ENCODE peak calls at places on chromosomes 11 and 22, in six cellular contexts. P, E, M, R, L and Q are unnamed samples.

GRCh38 chr22:40055143-40055926 is 60.6 kb downstream of the FAM83F start:
- DNase-seq in P (no peak), E (no peak), M (no peak), R (no peak), L (no peak), Q (no peak)

GRCh38 chr11:57071829-57072228 is 83.1 kb downstream of the OR5AK2 start:
- DNase-seq in P (no peak), E (no peak), M (no peak), R (no peak), L (no peak), Q (no peak)

GRCh38 chr11:63490551-63491239 is at the start of gene PLAAT5:
- DNase-seq in P (no peak), E (no peak), M (no peak), R (no peak), L (peak), Q (no peak)

GRCh38 chr22:35509960-35510359 is 30.7 kb upstream of the RASD2 start:
- DNase-seq in P (no peak), E (no peak), M (no peak), R (no peak), L (no peak), Q (no peak)

GRCh38 chr11:57085604-57086003 is 96.1 kb upstream of the LRRC55 start:
- DNase-seq in P (no peak), E (no peak), M (no peak), R (no peak), L (no peak), Q (no peak)

GRCh38 chr11:17439316-17439782 is 37.3 kb downstream of the ABCC8 start:
- DNase-seq in P (no peak), E (peak), M (no peak), R (no peak), L (no peak), Q (no peak)

GRCh38 chr11:17229481-17230152 is 21.8 kb upstream of the PIK3C2A start:
- DNase-seq in P (no peak), E (no peak), M (no peak), R (no peak), L (no peak), Q (no peak)

GRCh38 chr22:19876314-19876940 is 21.8 kb upstream of the GNB1L start:
- DNase-seq in P (no peak), E (no peak), M (no peak), R (no peak), L (no peak), Q (no peak)

GRCh38 chr22:23119492-23120414 is 22.0 kb downstream of the RSPH14 start:
- DNase-seq in P (no peak), E (no peak), M (no peak), R (no peak), L (no peak), Q (no peak)
- TF ChIP-seq CTCF in P (no peak), E (no peak), M (no peak), R (no peak), L (no peak), Q (no peak)

GRCh38 chr11:111977141-111978027 is 40.2 kb downstream of the DIXDC1 start:
- DNase-seq in P (no peak), E (no peak), M (no peak), R (no peak), L (peak), Q (peak)

GRCh38 chr11:111976119-111976518 is 39.0 kb downstream of the DIXDC1 start:
- DNase-seq in P (no peak), E (no peak), M (no peak), R (no peak), L (no peak), Q (no peak)

GRCh38 chr11:111976614-111977140 is 39.5 kb downstream of the DIXDC1 start:
- DNase-seq in P (no peak), E (no peak), M (no peak), R (no peak), L (no peak), Q (no peak)

GRCh38 chr11:111980062-111980461 is 42.9 kb downstream of the DIXDC1 start:
- DNase-seq in P (no peak), E (no peak), M (no peak), R (no peak), L (no peak), Q (no peak)

DNA sequence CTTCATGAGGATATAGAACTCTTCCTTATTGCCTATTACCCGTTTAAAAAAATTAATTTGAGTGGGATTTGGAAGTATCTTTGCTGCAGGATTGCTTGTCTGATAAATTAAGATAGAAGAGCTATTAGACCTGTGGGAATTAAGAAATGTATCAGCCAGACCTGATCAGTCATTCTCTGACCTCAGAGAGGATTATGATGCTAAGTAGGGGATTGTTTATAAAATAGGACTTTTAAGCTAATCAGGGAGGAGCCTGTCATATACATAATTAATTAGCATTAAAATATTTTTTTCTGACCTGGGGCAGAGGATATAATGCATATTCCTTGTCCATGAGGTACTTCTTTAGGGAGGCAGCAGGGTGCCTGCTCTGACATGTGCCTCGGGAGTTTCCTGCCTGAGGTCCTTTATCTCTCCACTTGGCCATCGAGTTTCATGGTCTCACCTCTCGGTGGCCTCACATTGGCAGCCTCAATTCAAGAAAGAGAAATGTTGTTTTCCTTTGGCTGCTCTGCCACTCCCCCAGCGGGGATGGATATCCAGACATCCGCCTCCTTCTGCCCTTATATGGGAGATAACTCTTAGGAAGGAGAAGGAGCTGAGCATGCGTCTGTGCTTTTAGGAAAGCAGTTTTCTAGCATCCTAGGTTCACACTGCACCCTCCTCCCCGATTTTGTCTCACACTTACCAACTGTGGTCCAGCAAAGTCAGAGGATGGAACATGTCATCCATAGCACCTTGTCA is 41.1 kb downstream of the DIXDC1 start:
- DNase-seq in P (no peak), E (no peak), M (no peak), R (peak), L (peak), Q (no peak)
- TF ChIP-seq CTCF in P (no peak), E (no peak), M (peak), R (no peak), L (no peak), Q (no peak)

DNA sequence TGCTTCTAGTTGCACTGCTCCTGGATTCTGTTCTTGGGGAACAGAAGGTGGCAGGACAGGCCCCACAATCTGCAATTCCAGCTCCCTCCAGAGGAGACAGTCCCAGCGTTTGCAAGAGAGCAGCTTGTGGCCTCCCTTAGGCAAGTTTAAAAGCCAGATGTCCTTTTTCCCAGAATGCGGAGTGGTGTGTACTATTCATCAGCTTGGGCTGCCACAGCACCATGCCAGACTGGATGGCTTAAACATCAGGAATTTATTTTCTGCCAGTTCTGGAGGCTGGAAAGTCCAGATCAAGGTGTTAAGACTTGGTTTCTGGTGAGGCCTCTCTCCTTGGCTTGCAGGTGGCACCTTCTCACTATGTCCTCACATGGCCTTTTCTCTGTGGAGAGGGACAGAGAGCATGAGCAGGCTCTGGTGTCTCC is 11.7 kb downstream of the MIAT start:
- DNase-seq in P (peak), E (no peak), M (no peak), R (no peak), L (peak), Q (no peak)
- TF ChIP-seq CTCF in P (no peak), E (peak), M (no peak), R (peak), L (peak), Q (peak)

GRCh38 chr11:14974723-14975587 is 2.8 kb upstream of the CALCA start:
- DNase-seq in P (peak), E (no peak), M (no peak), R (no peak), L (peak), Q (no peak)
- TF ChIP-seq CTCF in P (peak), E (peak), M (peak), R (peak), L (peak), Q (peak)